ENCODE peak calls at places on chromosomes 12 and 14, in five cellular contexts. Z is tibial artery, O is IMR-90, H is A549, X is AG09319. M is an unnamed sample.

GRCh38 chr14:25041898-25042297 is 8.0 kb downstream of the STXBP6 start:
- DNase-seq in Z (no peak), O (no peak), H (no peak), X (no peak), M (no peak)

GRCh38 chr12:131711551-131712205 is 788 bp downstream of the SFSWAP start:
- DNase-seq in Z (no peak), O (no peak), H (no peak), X (no peak), M (no peak)

GRCh38 chr12:93904124-93904523 is 226.9 kb downstream of the CRADD start:
- DNase-seq in Z (no peak), O (no peak), H (no peak), X (no peak), M (no peak)

GRCh38 chr12:1054103-1054838 is 63.2 kb downstream of the ERC1 start:
- DNase-seq in Z (no peak), O (no peak), H (no peak), X (no peak), M (no peak)

GRCh38 chr14:27075503-27075902 is 477.7 kb upstream of the NOVA1 start:
- DNase-seq in Z (no peak), O (no peak), H (no peak), X (no peak), M (no peak)

GRCh38 chr12:89856431-89856830 is 147.8 kb upstream of the ATP2B1 start:
- DNase-seq in Z (no peak), O (peak), H (no peak), X (no peak), M (peak)

GRCh38 chr12:93149228-93149627 is 220.1 kb upstream of the EEA1 start:
- DNase-seq in Z (no peak), O (no peak), H (no peak), X (no peak), M (no peak)

GRCh38 chr12:53726946-53727309 is 324 bp downstream of the CALCOCO1 start:
- DNase-seq in Z (no peak), O (peak), H (no peak), X (no peak), M (no peak)

GRCh38 chr14:52031781-52032180 is 37.1 kb downstream of the NID2 start:
- DNase-seq in Z (peak), O (peak), H (no peak), X (peak), M (no peak)

GRCh38 chr14:66234411-66234810 is 251.8 kb upstream of the CCDC196 start:
- DNase-seq in Z (no peak), O (no peak), H (no peak), X (no peak), M (no peak)

GRCh38 chr14:91155626-91156089 is 41.8 kb downstream of the DGLUCY start:
- DNase-seq in Z (no peak), O (no peak), H (no peak), X (no peak), M (no peak)
- TF ChIP-seq CTCF in Z (no peak), O (peak), H (no peak), X (no peak), M (no peak)

DNA sequence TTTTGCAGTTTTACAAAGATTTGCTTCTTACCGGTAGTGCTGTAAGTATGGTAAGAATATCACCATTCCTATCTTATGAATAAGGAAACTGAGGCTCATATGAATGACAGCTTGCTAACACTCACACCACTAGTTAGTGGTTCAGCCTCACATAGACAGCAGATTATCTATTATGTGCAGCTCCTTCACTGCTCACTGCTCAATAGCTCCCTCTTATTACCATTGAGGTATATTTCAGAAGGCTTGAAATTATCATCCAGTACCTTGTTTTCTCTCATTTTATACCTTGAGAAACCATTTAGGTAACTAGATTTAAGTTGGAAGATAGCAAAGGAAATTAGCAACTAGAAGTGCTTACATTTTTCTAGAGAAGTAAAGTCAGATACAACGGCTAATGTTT is 15.5 kb downstream of the RIC8B start:
- DNase-seq in Z (no peak), O (no peak), H (no peak), X (no peak), M (no peak)
- TF ChIP-seq CTCF in Z (no peak), O (no peak), H (peak), X (no peak), M (no peak)

GRCh38 chr14:92596328-92596943 is 82.9 kb downstream of the RIN3 start:
- DNase-seq in Z (no peak), O (no peak), H (no peak), X (no peak), M (no peak)
- TF ChIP-seq CTCF in Z (no peak), O (no peak), H (no peak), X (no peak), M (no peak)

DNA sequence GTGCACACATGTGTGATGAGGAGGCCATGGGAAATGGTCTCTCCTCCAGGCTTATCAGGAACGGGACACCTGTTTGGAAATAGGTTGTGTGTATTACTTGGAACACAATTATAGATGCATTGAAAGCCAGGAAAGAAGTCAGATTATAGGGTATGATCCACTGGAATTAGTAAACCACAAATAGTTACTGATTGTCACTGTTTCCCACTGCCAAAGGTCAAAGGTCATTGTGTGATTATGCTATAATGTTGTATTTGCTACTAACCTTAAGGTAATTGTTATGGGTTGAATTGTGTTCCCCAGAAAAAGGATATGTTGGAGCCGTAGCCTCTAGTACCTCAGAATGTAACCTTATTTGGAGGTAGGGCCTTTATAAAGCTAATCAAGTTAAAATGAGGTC is 129.9 kb upstream of the FBXO33 start:
- DNase-seq in Z (no peak), O (no peak), H (no peak), X (no peak), M (no peak)
- TF ChIP-seq CTCF in Z (no peak), O (no peak), H (no peak), X (no peak), M (no peak)

GRCh38 chr12:113980537-113981337 is 14.6 kb upstream of the RBM19 start:
- DNase-seq in Z (no peak), O (peak), H (peak), X (peak), M (no peak)
- TF ChIP-seq CTCF in Z (peak), O (peak), H (peak), X (peak), M (peak)

M was measured in CD14-positive monocyte.